ENCODE peak calls at places on chromosomes 12 and 14, in ten cellular contexts. K, X, V, D, N, O, F, L, W and T are unnamed samples.

GRCh38 chr12:78473136-78473535 is 391.4 kb upstream of the SYT1 start:
- DNase-seq in O (no peak), N (no peak), F (peak; percentile 65), V (no peak), D (no peak), L (no peak), W (peak; percentile 25), K (peak; percentile 66), X (no peak), T (peak; percentile 57)

GRCh38 chr14:94177806-94178205 is 3.7 kb downstream of the PPP4R4 start:
- DNase-seq in W (peak; percentile 76), F (no peak), O (no peak), V (no peak), N (no peak), K (no peak), X (no peak), D (no peak), L (no peak), T (no peak)

GRCh38 chr12:92133795-92134637 is 11.6 kb downstream of the BTG1 start:
- DNase-seq in X (no peak), D (no peak), F (no peak), W (no peak), V (no peak), L (no peak), N (no peak), K (no peak), O (no peak), T (no peak)

GRCh38 chr12:128819293-128820144 is 4.2 kb downstream of the SLC15A4 start:
- DNase-seq in X (peak; percentile 39), N (peak; percentile 71), K (no peak), V (no peak), W (no peak), L (no peak), F (no peak), O (no peak), D (no peak), T (no peak)

GRCh38 chr12:11941601-11942360 is 129.0 kb upstream of the BCL2L14 start:
- DNase-seq in K (peak; percentile 83), D (no peak), L (no peak), F (peak; percentile 82), O (no peak), V (peak; percentile 78), X (no peak), W (peak; percentile 93), N (no peak), T (peak; percentile 56)

GRCh38 chr12:47318963-47319362 is 239.2 kb upstream of the AMIGO2 start:
- DNase-seq in K (no peak), X (no peak), D (no peak), W (no peak), F (no peak), O (no peak), V (no peak), L (no peak), N (no peak), T (no peak)

GRCh38 chr12:73106896-73107295 is 834.7 kb downstream of the TRHDE start:
- DNase-seq in N (no peak), X (no peak), O (no peak), W (no peak), L (no peak), K (no peak), V (no peak), D (no peak), F (no peak), T (no peak)

GRCh38 chr14:96584199-96584906 is 82.2 kb downstream of the PAPOLA start:
- DNase-seq in O (no peak), F (no peak), X (no peak), N (peak; percentile 93), W (peak; percentile 10), D (no peak), K (peak; percentile 10), L (no peak), V (no peak), T (peak; percentile 25)

GRCh38 chr14:103284574-103285467 is 49.2 kb upstream of the EIF5 start:
- DNase-seq in X (peak; percentile 70), D (peak; percentile 42), L (no peak), N (peak; percentile 64), V (no peak), O (peak; percentile 26), W (peak; percentile 29), F (peak; percentile 49), K (peak; percentile 20), T (peak; percentile 55)

GRCh38 chr12:3600039-3600720 is 109.2 kb downstream of the PRMT8 start:
- DNase-seq in F (no peak), D (no peak), X (no peak), N (peak; percentile 90), W (no peak), V (no peak), L (no peak), O (no peak), K (no peak), T (no peak)

GRCh38 chr12:11886339-11886738 is 184.4 kb upstream of the BCL2L14 start:
- DNase-seq in N (no peak), W (peak; percentile 97), L (no peak), X (no peak), K (no peak), F (no peak), D (no peak), V (no peak), O (no peak), T (no peak)

GRCh38 chr12:64029013-64029857 is 184.7 kb downstream of the SRGAP1 start:
- DNase-seq in L (no peak), W (no peak), N (no peak), V (no peak), K (peak; percentile 68), X (no peak), O (no peak), D (no peak), F (no peak), T (peak; percentile 50)

GRCh38 chr14:98602983-98603382 is 669.0 kb downstream of the BCL11B start:
- DNase-seq in O (no peak), D (no peak), N (no peak), L (no peak), V (no peak), K (no peak), W (no peak), F (no peak), X (no peak), T (no peak)

GRCh38 chr12:48777501-48778400 is 11.1 kb downstream of the ADCY6 start:
- DNase-seq in K (no peak), V (no peak), D (no peak), L (no peak), N (no peak), O (no peak), F (no peak), X (no peak), W (no peak), T (no peak)

GRCh38 chr12:71426030-71426570 is 13.5 kb upstream of the LGR5 start:
- DNase-seq in N (no peak), L (no peak), W (no peak), V (peak; percentile 11), F (no peak), D (no peak), O (no peak), K (no peak), X (no peak), T (no peak)

GRCh38 chr12:99978152-99978551 is 6.6 kb downstream of the ANKS1B start:
- DNase-seq in O (no peak), V (no peak), N (no peak), W (peak; percentile 4), F (no peak), D (no peak), L (no peak), K (no peak), X (no peak), T (no peak)

GRCh38 chr12:96902076-96902475 is 5.0 kb upstream of the NEDD1 start:
- DNase-seq in F (no peak), K (no peak), V (no peak), D (no peak), L (no peak), W (no peak), O (no peak), X (no peak), N (no peak), T (peak; percentile 13)
- TF ChIP-seq CTCF in F (no peak), K (no peak), V (no peak), D (no peak), L (no peak), W (no peak), O (no peak), X (no peak), N (peak; percentile 17), T (no peak)

GRCh38 chr12:14775652-14776020 is 27.6 kb downstream of the WBP11 start:
- DNase-seq in F (peak; percentile 84), V (peak; percentile 25), X (no peak), L (no peak), W (peak; percentile 73), D (no peak), N (no peak), K (peak; percentile 75), O (no peak), T (peak; percentile 76)
- H3K4me3 ChIP-seq in F (peak overlapping the region; percentile 61), V (peak overlapping the region; percentile 87), X (peak overlapping the region; percentile 72), L (peak overlapping the region; percentile 78), W (peak overlapping the region; percentile 62), D (peak overlapping the region; percentile 51), N (peak overlapping the region; percentile 85), K (peak overlapping the region; percentile 90), O (peak overlapping the region; percentile 68), T (peak overlapping the region; percentile 84)

DNA sequence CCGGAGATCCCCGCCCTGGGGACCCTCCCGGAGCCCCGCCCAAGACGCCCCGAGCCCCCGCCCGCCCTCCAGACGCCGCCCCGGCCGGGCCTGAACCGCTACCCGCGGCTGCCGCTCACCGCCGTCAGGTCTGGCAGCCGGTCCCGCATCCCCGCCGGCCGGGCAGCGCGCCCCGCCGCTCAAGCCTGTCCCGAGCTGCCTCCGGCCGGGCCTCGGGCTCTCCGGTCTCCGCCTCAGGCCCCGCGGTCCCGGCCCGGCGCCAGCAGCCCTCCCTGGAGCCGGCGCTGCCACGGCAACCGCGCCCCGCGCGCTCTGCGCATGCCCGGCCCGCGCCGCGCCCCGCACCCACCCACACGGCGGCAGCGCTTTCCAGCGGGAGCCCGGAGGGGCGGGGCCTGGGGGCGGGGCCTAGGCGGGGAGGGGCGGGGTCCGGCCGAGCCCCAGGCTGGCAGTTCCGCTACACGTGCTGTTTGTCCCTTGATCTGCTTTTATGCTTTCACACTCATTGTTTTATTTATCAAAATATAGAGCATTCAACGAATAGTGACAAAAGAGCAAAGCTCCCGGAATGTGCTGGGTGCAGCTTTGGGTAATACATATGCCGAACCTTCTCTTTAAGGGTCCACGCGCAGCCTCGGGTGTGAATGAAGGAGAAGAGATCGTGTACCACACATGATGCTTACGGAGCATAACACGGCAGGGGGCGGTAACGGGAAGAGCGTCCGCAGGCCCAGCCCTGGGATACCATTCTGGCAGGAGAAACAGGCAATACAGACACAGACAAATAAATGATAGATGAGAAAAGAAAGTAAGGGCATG is at the start of gene STX2:
- DNase-seq in L (peak; percentile 92), X (peak; percentile 93), N (peak; percentile 97), V (no peak), K (peak; percentile 81), O (peak; percentile 87), F (peak; percentile 80), D (peak; percentile 88), W (peak; percentile 64), T (peak; percentile 80)
- TF ChIP-seq CTCF in L (peak; percentile 29), X (peak; percentile 23), N (peak; percentile 12), V (peak; percentile 43), K (peak; percentile 38), O (no peak), F (peak; percentile 36), D (peak; percentile 12), W (peak; percentile 29), T (peak; percentile 21)

DNA sequence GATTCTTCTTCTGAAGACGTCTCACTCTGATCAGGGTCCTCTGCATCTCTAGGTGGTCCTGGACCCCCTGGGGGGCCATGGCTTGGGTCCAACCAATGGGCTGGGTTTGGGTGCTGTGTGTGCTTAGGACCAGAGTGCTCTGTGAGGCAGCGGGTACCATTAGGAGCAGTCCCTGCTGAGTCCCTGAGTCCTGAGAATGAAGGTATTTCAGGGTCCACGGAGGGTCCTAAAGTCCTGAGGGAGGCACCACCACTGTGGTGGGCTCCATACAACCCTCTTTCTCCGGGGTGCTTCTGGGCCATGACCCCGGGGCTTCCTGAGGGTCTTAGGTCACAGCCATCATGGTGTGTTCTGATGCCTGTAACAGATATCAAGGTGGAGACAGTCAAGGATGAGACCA is 1.0 kb downstream of the DNAJC14 start:
- DNase-seq in V (no peak), O (no peak), K (no peak), D (no peak), W (no peak), F (no peak), N (no peak), L (peak; percentile 59), X (no peak), T (no peak)
- H3K4me3 ChIP-seq in V (peak overlapping the region; percentile 77), O (no peak overlapping the region), K (peak overlapping the region; percentile 76), D (no peak overlapping the region), W (no peak overlapping the region), F (peak overlapping the region; percentile 57), N (peak overlapping the region; percentile 82), L (peak overlapping the region; percentile 75), X (no peak overlapping the region), T (peak overlapping the region; percentile 98)